ENCODE peak calls at places on chromosome 22, in four cellular contexts. I is K562, T is A549, V is WTC11. Q is an unnamed sample.

GRCh38 chr22:46079861-46080821 is 70.2 kb upstream of the PPARA start:
- DNase-seq in I (no peak), T (no peak), V (peak; percentile 9), Q (no peak)

GRCh38 chr22:46072981-46073682 is 77.2 kb upstream of the PPARA start:
- DNase-seq in I (no peak), T (no peak), V (peak; percentile 5), Q (no peak)

GRCh38 chr22:47172771-47173534 is 410.5 kb downstream of the TBC1D22A start:
- DNase-seq in I (no peak), V (peak; percentile 5), T (no peak), Q (no peak)

GRCh38 chr22:24951942-24952836 is at the start of gene KIAA1671:
- DNase-seq in V (peak; percentile 98), T (peak; percentile 71), I (peak; percentile 96), Q (peak; percentile 86)

GRCh38 chr22:47175151-47175760 is 412.8 kb downstream of the TBC1D22A start:
- DNase-seq in V (peak; percentile 7), I (no peak), T (no peak), Q (no peak)

GRCh38 chr22:24505337-24505736 is 10.2 kb downstream of the UPB1 start:
- DNase-seq in I (no peak), V (no peak), T (no peak), Q (peak; percentile 89)

GRCh38 chr22:39634530-39635399 is 64.2 kb downstream of the CACNA1I start:
- DNase-seq in T (peak; percentile 78), I (peak; percentile 65), V (no peak), Q (peak; percentile 12)

GRCh38 chr22:32842486-32842885 is 41.0 kb downstream of the TIMP3 start:
- DNase-seq in T (no peak), V (no peak), I (no peak), Q (no peak)

GRCh38 chr22:26550498-26551033 is 38.3 kb upstream of the TFIP11 start:
- DNase-seq in V (no peak), T (no peak), I (no peak), Q (peak; percentile 17)

GRCh38 chr22:49202226-49202625 is 625.4 kb downstream of the BRD1 start:
- DNase-seq in T (no peak), V (peak; percentile 3), I (no peak), Q (no peak)

GRCh38 chr22:49201046-49201970 is 626.4 kb downstream of the BRD1 start:
- DNase-seq in I (no peak), T (no peak), V (peak; percentile 3), Q (no peak)

GRCh38 chr22:49204599-49205214 is 623.0 kb downstream of the BRD1 start:
- DNase-seq in V (peak; percentile 3), T (no peak), I (no peak), Q (no peak)

GRCh38 chr22:49203863-49204598 is 623.6 kb downstream of the BRD1 start:
- DNase-seq in I (no peak), V (peak; percentile 6), T (no peak), Q (no peak)

DNA sequence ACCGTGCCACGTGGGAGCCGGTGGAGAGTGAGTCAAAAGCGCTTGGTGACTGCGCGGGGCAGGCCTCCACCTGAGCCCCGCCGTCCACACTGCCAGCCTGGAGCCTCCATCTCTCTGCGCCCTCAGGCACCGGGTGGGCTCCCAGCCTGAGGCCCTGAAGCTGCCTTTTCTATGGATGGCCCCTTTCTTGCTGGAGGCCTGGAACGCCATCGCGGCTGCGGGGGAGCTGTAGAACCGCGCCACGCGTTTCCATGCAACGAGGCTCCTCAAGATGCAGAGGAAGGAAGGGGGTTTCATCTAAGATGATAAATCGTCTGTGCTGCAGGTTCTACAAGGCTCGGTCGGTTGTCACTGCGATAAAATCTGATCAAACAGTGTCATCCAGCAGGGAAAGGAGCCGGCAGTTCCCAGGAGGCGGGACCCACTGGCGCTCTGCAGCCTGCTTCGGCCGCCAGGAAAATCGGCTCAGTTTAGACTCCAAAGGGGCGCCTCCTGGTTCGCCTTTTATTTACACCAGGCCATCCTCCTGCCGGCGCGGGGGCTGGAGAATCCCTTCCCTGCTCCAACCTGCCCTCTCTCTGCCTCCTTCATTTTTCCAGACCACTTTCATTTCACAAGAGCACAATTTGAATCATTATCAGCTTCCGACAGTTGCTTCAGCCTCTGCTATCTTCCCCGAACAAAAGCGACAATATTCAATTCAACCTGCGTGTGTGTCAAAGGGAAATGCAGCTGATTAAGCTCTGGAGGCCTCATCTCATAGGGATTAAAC is 624.4 kb downstream of the BRD1 start:
- DNase-seq in I (no peak), T (no peak), V (peak; percentile 10), Q (no peak)
- TF ChIP-seq NR3C1 in I (no peak), T (no peak), V (no peak), Q (no peak)

DNA sequence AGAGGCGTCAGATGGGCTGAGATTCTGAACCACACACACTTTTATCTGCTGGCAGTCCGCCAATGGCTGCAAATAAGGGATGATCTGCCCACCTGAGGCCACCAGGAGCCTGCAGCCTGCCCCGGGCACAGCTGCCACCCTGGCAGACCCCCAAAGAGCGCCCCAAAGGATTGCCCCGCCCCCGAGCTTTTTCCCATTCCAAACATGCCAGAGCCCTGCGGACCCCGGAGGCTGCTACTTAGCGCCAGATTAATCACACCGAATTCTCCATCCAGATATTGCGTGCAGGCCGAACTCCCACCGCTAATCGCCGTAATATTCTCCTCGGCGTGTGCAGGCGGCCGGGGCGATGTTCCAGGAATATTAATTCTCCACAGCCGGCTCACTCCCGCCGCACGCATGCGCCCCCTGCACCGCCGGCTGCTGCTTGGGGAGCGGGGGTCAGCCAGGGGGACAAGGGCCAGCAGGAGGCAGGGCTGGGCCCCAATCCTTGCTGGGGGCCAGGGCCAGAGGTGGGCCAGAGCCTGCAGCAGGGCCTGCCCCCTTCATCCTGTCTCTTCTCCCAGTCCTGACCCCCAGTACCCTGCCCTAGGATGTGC is 19.3 kb upstream of the TCF20 start:
- DNase-seq in V (no peak), I (no peak), T (no peak), Q (no peak)
- TF ChIP-seq NR3C1 in V (no peak), I (no peak), T (no peak), Q (no peak)

GRCh38 chr22:22550789-22551434 is 8.2 kb downstream of the PRAME start:
- DNase-seq in V (no peak), T (no peak), I (peak; percentile 70), Q (no peak)

GRCh38 chr22:22553735-22554134 is 5.3 kb downstream of the PRAME start:
- DNase-seq in V (no peak), T (no peak), I (peak; percentile 69), Q (no peak)

GRCh38 chr22:22554324-22555284 is 4.5 kb downstream of the PRAME start:
- DNase-seq in V (no peak), I (peak; percentile 57), T (no peak), Q (no peak)

GRCh38 chr22:22553141-22553540 is 5.9 kb downstream of the PRAME start:
- DNase-seq in T (no peak), I (peak; percentile 61), V (no peak), Q (no peak)

DNA sequence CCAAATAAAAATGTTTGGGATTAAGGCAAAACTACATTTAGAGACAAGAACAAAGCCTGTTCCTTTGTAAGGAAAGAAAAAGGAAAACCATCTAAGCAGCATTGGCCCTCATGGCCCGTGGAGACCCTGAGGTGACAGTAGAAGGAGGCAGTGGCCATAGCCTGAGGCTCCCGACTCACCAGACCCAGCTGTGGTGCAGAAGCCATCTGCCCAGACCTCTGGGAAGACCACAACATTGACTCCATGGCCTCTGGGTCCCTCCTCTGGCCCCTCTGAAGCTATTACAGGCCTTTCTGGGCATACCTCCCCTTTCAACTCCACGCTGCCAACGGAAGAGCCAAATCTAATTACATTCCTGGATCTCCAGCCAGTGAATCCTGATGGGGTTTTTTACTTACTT is 6.4 kb downstream of the PRAME start:
- DNase-seq in I (peak; percentile 86), T (no peak), V (peak; percentile 50), Q (peak; percentile 44)
- TF ChIP-seq NR3C1 in I (no peak), T (no peak), V (no peak), Q (no peak)

DNA sequence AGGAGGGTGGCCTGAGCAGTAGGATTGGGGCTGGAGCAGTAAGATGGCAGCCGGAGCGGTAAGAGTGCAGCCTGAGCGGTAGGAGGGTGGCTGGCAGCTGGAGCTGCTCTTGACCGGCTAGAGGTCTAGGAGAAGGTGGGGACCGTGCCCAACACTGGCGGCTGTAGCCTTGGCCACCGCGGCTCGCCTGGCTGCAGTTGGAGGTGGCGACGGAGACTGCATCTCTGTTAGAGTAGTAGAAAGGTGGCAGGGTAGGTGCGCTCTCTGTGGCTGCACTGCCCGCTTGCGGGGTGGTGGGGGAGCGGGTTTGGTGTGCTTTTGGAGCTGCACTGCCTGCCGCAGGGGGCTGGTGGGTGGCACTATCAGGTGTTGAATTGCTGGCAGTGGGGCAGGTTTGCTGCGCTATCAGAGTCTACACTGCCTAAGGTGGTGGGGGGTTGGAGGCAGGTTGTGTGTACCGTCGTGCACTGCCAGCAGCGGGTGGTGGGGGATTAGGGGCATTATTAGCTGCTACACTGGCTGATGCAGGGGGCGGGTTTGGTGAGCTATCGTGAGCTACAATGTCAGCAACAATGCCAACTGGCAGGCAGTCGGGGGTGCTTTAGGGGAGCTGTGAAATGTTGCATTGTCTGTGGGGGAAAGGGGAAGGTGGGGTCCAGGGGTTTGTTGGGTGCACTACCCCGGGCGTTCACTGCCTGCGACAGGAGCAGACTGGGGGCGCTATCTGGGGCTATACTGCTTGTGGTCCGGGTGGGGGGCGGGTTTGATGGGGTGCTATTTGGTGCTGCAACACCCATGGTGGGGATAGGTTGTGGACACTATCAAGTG is 4461.3 kb upstream of the OR11H1 start:
- DNase-seq in V (no peak), T (no peak), I (peak; percentile 28), Q (no peak)
- TF ChIP-seq NR3C1 in V (no peak), T (no peak), I (no peak), Q (no peak)

GRCh38 chr22:29621761-29622526 is 18.5 kb downstream of the NF2 start:
- DNase-seq in V (no peak), I (no peak), T (peak; percentile 69), Q (peak; percentile 19)
- TF ChIP-seq NR3C1 in V (no peak), I (no peak), T (no peak), Q (no peak)

GRCh38 chr22:50702261-50702671 is 29.6 kb downstream of the SHANK3 start:
- DNase-seq in T (no peak), V (peak; percentile 6), I (no peak), Q (no peak)
- TF ChIP-seq NR3C1 in T (no peak), V (no peak), I (no peak), Q (no peak)

DNA sequence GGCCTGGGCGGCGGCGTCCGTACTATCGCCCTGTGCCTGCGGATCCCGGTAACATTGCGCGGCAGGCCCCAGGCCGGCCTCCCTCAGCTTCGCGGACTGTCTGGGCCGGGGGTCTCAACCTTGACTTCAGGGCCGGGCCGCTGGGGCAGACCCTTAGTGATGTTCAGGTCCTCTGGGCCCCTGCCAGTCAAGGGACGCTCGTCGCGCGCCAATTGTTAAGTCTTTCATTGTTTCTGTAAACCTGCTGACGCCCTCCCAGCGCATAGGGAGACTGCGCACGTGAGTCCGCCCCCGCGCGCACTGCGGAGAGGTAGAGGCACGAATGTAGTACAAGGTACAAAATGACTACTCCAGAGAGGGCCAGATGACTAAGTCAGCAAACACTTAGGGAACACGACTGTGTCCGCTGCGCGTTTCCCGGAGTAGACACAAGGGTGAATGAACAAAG is 451 bp upstream of the HDHD5 start:
- DNase-seq in V (no peak), I (no peak), T (peak; percentile 13), Q (no peak)
- TF ChIP-seq NR3C1 in V (no peak), I (no peak), T (no peak), Q (no peak)

GRCh38 chr22:40679249-40679963 is at the start of gene MCHR1:
- DNase-seq in T (no peak), I (peak; percentile 23), V (peak; percentile 26), Q (no peak)

GRCh38 chr22:40681451-40681850 is 2.2 kb downstream of the MCHR1 start:
- DNase-seq in T (no peak), I (no peak), V (no peak), Q (no peak)

GRCh38 chr22:40678493-40679248 is 613 bp upstream of the MCHR1 start:
- DNase-seq in V (no peak), I (no peak), T (no peak), Q (peak; percentile 37)

GRCh38 chr22:40680819-40681183 is 1.5 kb downstream of the MCHR1 start:
- DNase-seq in I (no peak), T (no peak), V (no peak), Q (no peak)

GRCh38 chr22:40679964-40680818 is 907 bp downstream of the MCHR1 start:
- DNase-seq in V (no peak), I (no peak), T (no peak), Q (no peak)
- TF ChIP-seq NR3C1 in V (no peak), I (no peak), T (no peak), Q (no peak)